ENCODE peak calls at places on chromosomes 11 and 22, in five cellular contexts. A is central memory CD4-positive, alpha-beta T cell; Z is cardiac fibroblast; P is activated effector memory CD4-positive, alpha-beta T cell treated with Interleukin-2 at 50 U/mL for 16 hours; H is cardiac muscle cell. L is an unnamed sample.

GRCh38 chr11:15800121-15800800 is 556.1 kb downstream of the SOX6 start:
- DNase-seq in A (no peak), Z (peak; percentile 85), P (no peak), H (no peak), L (no peak)

GRCh38 chr11:118017631-118018315 is 31.6 kb downstream of the IL10RA start:
- DNase-seq in A (no peak), Z (no peak), P (no peak), H (no peak), L (no peak)

GRCh38 chr11:107040447-107041444 is 22.5 kb upstream of the GUCY1A2 start:
- DNase-seq in A (no peak), Z (peak; percentile 68), P (no peak), H (no peak), L (no peak)

GRCh38 chr11:95229199-95230053 is 1.6 kb downstream of the SESN3 start:
- DNase-seq in A (no peak), Z (peak; percentile 32), P (no peak), H (peak; percentile 41), L (no peak)

GRCh38 chr11:45622861-45623260 is 42.6 kb downstream of the CHST1 start:
- DNase-seq in A (no peak), Z (no peak), P (no peak), H (no peak), L (no peak)

GRCh38 chr11:27777013-27777412 is 76.8 kb upstream of the BDNF start:
- DNase-seq in A (no peak), Z (no peak), P (no peak), H (no peak), L (no peak)

GRCh38 chr11:35343033-35343598 is 76.2 kb downstream of the SLC1A2 start:
- DNase-seq in A (peak; percentile 61), Z (no peak), P (no peak), H (no peak), L (no peak)

GRCh38 chr11:77074205-77074604 is 7.4 kb downstream of the CAPN5 start:
- DNase-seq in A (no peak), Z (no peak), P (no peak), H (no peak), L (peak; percentile 51)

GRCh38 chr11:44016129-44016528 is 31.7 kb upstream of the ACCSL start:
- DNase-seq in A (no peak), Z (peak; percentile 80), P (no peak), H (no peak), L (peak; percentile 65)

GRCh38 chr11:9001736-9002135 is 2.1 kb downstream of the NRIP3 start:
- DNase-seq in A (no peak), Z (peak; percentile 55), P (peak; percentile 10), H (no peak), L (no peak)

GRCh38 chr11:83070878-83071640 is 638 bp downstream of the RAB30 start:
- DNase-seq in A (peak; percentile 18), Z (peak; percentile 38), P (no peak), H (peak; percentile 44), L (no peak)

GRCh38 chr22:46622081-46622521 is 1.9 kb downstream of the GRAMD4 start:
- DNase-seq in A (no peak), Z (no peak), P (no peak), H (no peak), L (no peak)

GRCh38 chr11:63567044-63567840 is 4.1 kb upstream of the PLAAT2 start:
- DNase-seq in A (peak; percentile 88), Z (peak; percentile 92), P (peak; percentile 38), H (peak; percentile 30), L (no peak)

GRCh38 chr22:43088616-43088978 is 594 bp downstream of the TTLL1 start:
- DNase-seq in A (no peak), Z (no peak), P (no peak), H (no peak), L (no peak)

GRCh38 chr11:62705401-62705800 is 1.8 kb downstream of the BSCL2 start:
- DNase-seq in A (no peak), Z (peak; percentile 33), P (no peak), H (no peak), L (no peak)

GRCh38 chr22:49205401-49205800 is 622.3 kb downstream of the BRD1 start:
- DNase-seq in A (no peak), Z (no peak), P (no peak), H (no peak), L (peak; percentile 55)

GRCh38 chr11:89015614-89016013 is 50.2 kb downstream of the GRM5 start:
- DNase-seq in A (no peak), Z (no peak), P (no peak), H (no peak), L (no peak)

GRCh38 chr11:100630898-100631297 is 56.2 kb upstream of the ARHGAP42 start:
- DNase-seq in A (no peak), Z (no peak), P (no peak), H (no peak), L (no peak)

GRCh38 chr11:61035086-61035835 is 63.8 kb downstream of the CD6 start:
- DNase-seq in A (peak; percentile 13), Z (no peak), P (no peak), H (no peak), L (no peak)

GRCh38 chr22:43553451-43554258 is 141.8 kb downstream of the MPPED1 start:
- DNase-seq in A (no peak), Z (no peak), P (no peak), H (no peak), L (no peak)

GRCh38 chr11:1470681-1471611 is 15.6 kb downstream of the MOB2 start:
- DNase-seq in A (no peak), Z (no peak), P (no peak), H (no peak), L (no peak)

GRCh38 chr11:37459430-37459829 is 861.4 kb upstream of the RAG2 start:
- DNase-seq in A (no peak), Z (no peak), P (no peak), H (no peak), L (no peak)

GRCh38 chr22:37690901-37691504 is 4.9 kb downstream of the NOL12 start:
- DNase-seq in A (no peak), Z (no peak), P (no peak), H (no peak), L (no peak)

GRCh38 chr11:94638278-94638901 is 71.2 kb downstream of the PIWIL4 start:
- DNase-seq in A (no peak), Z (no peak), P (no peak), H (no peak), L (no peak)

GRCh38 chr11:13384837-13385417 is 78.1 kb downstream of the BTBD10 start:
- DNase-seq in A (peak; percentile 3), Z (peak; percentile 73), P (no peak), H (peak; percentile 61), L (no peak)

GRCh38 chr11:117950999-117951961 is 22.1 kb upstream of the TMPRSS13 start:
- DNase-seq in A (peak; percentile 63), Z (no peak), P (peak; percentile 46), H (no peak), L (no peak)

GRCh38 chr11:94755494-94755893 is 12.7 kb upstream of the AMOTL1 start:
- DNase-seq in A (no peak), Z (no peak), P (no peak), H (no peak), L (no peak)

GRCh38 chr11:105297463-105297862 is 157.9 kb upstream of the CARD18 start:
- DNase-seq in A (no peak), Z (peak; percentile 50), P (no peak), H (no peak), L (no peak)

GRCh38 chr22:20106205-20106848 is 9.6 kb upstream of the RANBP1 start:
- DNase-seq in A (no peak), Z (no peak), P (no peak), H (no peak), L (no peak)

L was measured in type B pancreatic cell.